ENCODE peak calls at places on chromosomes 13 and 19, in seven cellular contexts. One of them, this sample, is unnamed.

GRCh38 chr13:50845211-50845610 is 1.7 kb upstream of the DLEU7 start:
- DNase-seq in foreskin keratinocyte: no peak
- DNase-seq in IMR-90: no peak
- DNase-seq in nucleus accumbens: no peak
- DNase-seq in activated CD4-positive, alpha-beta T cell treated with anti-CD3 and anti-CD28 coated beads, Interleukin-2, amount 50 U/mL, for 48 hours: no peak
- DNase-seq in activated T-helper 9 cell treated with anti-CD3 and anti-CD28 coated beads, Interleukin-2, amount 50 U/mL, for 16 hours: no peak
- DNase-seq in fibroblast of the conjunctiva: peak
- DNase-seq in this sample: peak

GRCh38 chr19:52007436-52007804 is 591 bp downstream of the ZNF615 start:
- DNase-seq in foreskin keratinocyte: no peak
- DNase-seq in activated T-helper 9 cell treated with anti-CD3 and anti-CD28 coated beads, Interleukin-2, amount 50 U/mL, for 16 hours: no peak
- DNase-seq in fibroblast of the conjunctiva: no peak
- DNase-seq in nucleus accumbens: no peak
- DNase-seq in IMR-90: no peak
- DNase-seq in activated CD4-positive, alpha-beta T cell treated with anti-CD3 and anti-CD28 coated beads, Interleukin-2, amount 50 U/mL, for 48 hours: no peak
- DNase-seq in this sample: peak

GRCh38 chr19:41861098-41861768 is 1.2 kb downstream of the RPS19 start:
- DNase-seq in activated T-helper 9 cell treated with anti-CD3 and anti-CD28 coated beads, Interleukin-2, amount 50 U/mL, for 16 hours: no peak
- DNase-seq in IMR-90: no peak
- DNase-seq in nucleus accumbens: no peak
- DNase-seq in fibroblast of the conjunctiva: no peak
- DNase-seq in foreskin keratinocyte: no peak
- DNase-seq in activated CD4-positive, alpha-beta T cell treated with anti-CD3 and anti-CD28 coated beads, Interleukin-2, amount 50 U/mL, for 48 hours: no peak
- DNase-seq in this sample: no peak

GRCh38 chr13:101575591-101575990 is 123.1 kb downstream of the ITGBL1 start:
- DNase-seq in fibroblast of the conjunctiva: no peak
- DNase-seq in IMR-90: no peak
- DNase-seq in activated T-helper 9 cell treated with anti-CD3 and anti-CD28 coated beads, Interleukin-2, amount 50 U/mL, for 16 hours: no peak
- DNase-seq in nucleus accumbens: no peak
- DNase-seq in activated CD4-positive, alpha-beta T cell treated with anti-CD3 and anti-CD28 coated beads, Interleukin-2, amount 50 U/mL, for 48 hours: no peak
- DNase-seq in foreskin keratinocyte: no peak
- DNase-seq in this sample: no peak

GRCh38 chr19:19459707-19460251 is 54.3 kb downstream of the GATAD2A start:
- DNase-seq in fibroblast of the conjunctiva: no peak
- DNase-seq in IMR-90: peak
- DNase-seq in foreskin keratinocyte: peak
- DNase-seq in activated T-helper 9 cell treated with anti-CD3 and anti-CD28 coated beads, Interleukin-2, amount 50 U/mL, for 16 hours: peak
- DNase-seq in activated CD4-positive, alpha-beta T cell treated with anti-CD3 and anti-CD28 coated beads, Interleukin-2, amount 50 U/mL, for 48 hours: peak
- DNase-seq in nucleus accumbens: no peak
- DNase-seq in this sample: peak

GRCh38 chr13:74290324-74290773 is 156.1 kb upstream of the KLF12 start:
- DNase-seq in fibroblast of the conjunctiva: peak
- DNase-seq in nucleus accumbens: peak
- DNase-seq in activated T-helper 9 cell treated with anti-CD3 and anti-CD28 coated beads, Interleukin-2, amount 50 U/mL, for 16 hours: peak
- DNase-seq in foreskin keratinocyte: peak
- DNase-seq in activated CD4-positive, alpha-beta T cell treated with anti-CD3 and anti-CD28 coated beads, Interleukin-2, amount 50 U/mL, for 48 hours: no peak
- DNase-seq in IMR-90: peak
- DNase-seq in this sample: peak

GRCh38 chr19:19477705-19478383 is 37.5 kb downstream of the TSSK6 start:
- DNase-seq in activated T-helper 9 cell treated with anti-CD3 and anti-CD28 coated beads, Interleukin-2, amount 50 U/mL, for 16 hours: no peak
- DNase-seq in nucleus accumbens: no peak
- DNase-seq in foreskin keratinocyte: no peak
- DNase-seq in activated CD4-positive, alpha-beta T cell treated with anti-CD3 and anti-CD28 coated beads, Interleukin-2, amount 50 U/mL, for 48 hours: no peak
- DNase-seq in fibroblast of the conjunctiva: no peak
- DNase-seq in IMR-90: no peak
- DNase-seq in this sample: no peak

GRCh38 chr13:20672772-20673171 is 30.7 kb upstream of the IL17D start:
- DNase-seq in nucleus accumbens: no peak
- DNase-seq in activated T-helper 9 cell treated with anti-CD3 and anti-CD28 coated beads, Interleukin-2, amount 50 U/mL, for 16 hours: no peak
- DNase-seq in foreskin keratinocyte: no peak
- DNase-seq in fibroblast of the conjunctiva: peak
- DNase-seq in activated CD4-positive, alpha-beta T cell treated with anti-CD3 and anti-CD28 coated beads, Interleukin-2, amount 50 U/mL, for 48 hours: no peak
- DNase-seq in IMR-90: peak
- DNase-seq in this sample: no peak

GRCh38 chr13:51806571-51806970 is 2.6 kb upstream of the DHRS12 start:
- DNase-seq in IMR-90: peak
- DNase-seq in foreskin keratinocyte: no peak
- DNase-seq in activated T-helper 9 cell treated with anti-CD3 and anti-CD28 coated beads, Interleukin-2, amount 50 U/mL, for 16 hours: no peak
- DNase-seq in nucleus accumbens: no peak
- DNase-seq in activated CD4-positive, alpha-beta T cell treated with anti-CD3 and anti-CD28 coated beads, Interleukin-2, amount 50 U/mL, for 48 hours: no peak
- DNase-seq in fibroblast of the conjunctiva: no peak
- DNase-seq in this sample: peak

GRCh38 chr13:111943229-111943795 is 123.6 kb upstream of the SOX1 start:
- DNase-seq in activated T-helper 9 cell treated with anti-CD3 and anti-CD28 coated beads, Interleukin-2, amount 50 U/mL, for 16 hours: no peak
- DNase-seq in nucleus accumbens: no peak
- DNase-seq in IMR-90: no peak
- DNase-seq in fibroblast of the conjunctiva: no peak
- DNase-seq in activated CD4-positive, alpha-beta T cell treated with anti-CD3 and anti-CD28 coated beads, Interleukin-2, amount 50 U/mL, for 48 hours: no peak
- DNase-seq in foreskin keratinocyte: no peak
- DNase-seq in this sample: no peak

GRCh38 chr13:104314926-104315535 is 1248.8 kb upstream of the SLC10A2 start:
- DNase-seq in activated T-helper 9 cell treated with anti-CD3 and anti-CD28 coated beads, Interleukin-2, amount 50 U/mL, for 16 hours: no peak
- DNase-seq in nucleus accumbens: no peak
- DNase-seq in foreskin keratinocyte: peak
- DNase-seq in activated CD4-positive, alpha-beta T cell treated with anti-CD3 and anti-CD28 coated beads, Interleukin-2, amount 50 U/mL, for 48 hours: no peak
- DNase-seq in fibroblast of the conjunctiva: no peak
- DNase-seq in IMR-90: peak
- DNase-seq in this sample: no peak

GRCh38 chr13:44169018-44169909 is 204.4 kb upstream of the SERP2 start:
- DNase-seq in activated T-helper 9 cell treated with anti-CD3 and anti-CD28 coated beads, Interleukin-2, amount 50 U/mL, for 16 hours: no peak
- DNase-seq in foreskin keratinocyte: no peak
- DNase-seq in activated CD4-positive, alpha-beta T cell treated with anti-CD3 and anti-CD28 coated beads, Interleukin-2, amount 50 U/mL, for 48 hours: no peak
- DNase-seq in nucleus accumbens: no peak
- DNase-seq in IMR-90: peak
- DNase-seq in fibroblast of the conjunctiva: no peak
- DNase-seq in this sample: no peak

GRCh38 chr13:30338331-30338851 is 31.0 kb upstream of the KATNAL1 start:
- DNase-seq in foreskin keratinocyte: peak
- DNase-seq in activated CD4-positive, alpha-beta T cell treated with anti-CD3 and anti-CD28 coated beads, Interleukin-2, amount 50 U/mL, for 48 hours: no peak
- DNase-seq in IMR-90: peak
- DNase-seq in activated T-helper 9 cell treated with anti-CD3 and anti-CD28 coated beads, Interleukin-2, amount 50 U/mL, for 16 hours: no peak
- DNase-seq in nucleus accumbens: no peak
- DNase-seq in fibroblast of the conjunctiva: no peak
- DNase-seq in this sample: no peak

GRCh38 chr19:49106648-49107135 is 7.5 kb upstream of the LIN7B start:
- DNase-seq in fibroblast of the conjunctiva: no peak
- DNase-seq in IMR-90: peak
- DNase-seq in activated CD4-positive, alpha-beta T cell treated with anti-CD3 and anti-CD28 coated beads, Interleukin-2, amount 50 U/mL, for 48 hours: peak
- DNase-seq in foreskin keratinocyte: peak
- DNase-seq in nucleus accumbens: no peak
- DNase-seq in activated T-helper 9 cell treated with anti-CD3 and anti-CD28 coated beads, Interleukin-2, amount 50 U/mL, for 16 hours: peak
- DNase-seq in this sample: peak

GRCh38 chr13:49062297-49062896 is 86.7 kb downstream of the FNDC3A start:
- DNase-seq in foreskin keratinocyte: no peak
- DNase-seq in IMR-90: peak
- DNase-seq in activated T-helper 9 cell treated with anti-CD3 and anti-CD28 coated beads, Interleukin-2, amount 50 U/mL, for 16 hours: no peak
- DNase-seq in fibroblast of the conjunctiva: no peak
- DNase-seq in activated CD4-positive, alpha-beta T cell treated with anti-CD3 and anti-CD28 coated beads, Interleukin-2, amount 50 U/mL, for 48 hours: no peak
- DNase-seq in nucleus accumbens: no peak
- DNase-seq in this sample: no peak

GRCh38 chr13:33637978-33638743 is 179.8 kb upstream of the RFC3 start:
- DNase-seq in activated CD4-positive, alpha-beta T cell treated with anti-CD3 and anti-CD28 coated beads, Interleukin-2, amount 50 U/mL, for 48 hours: no peak
- DNase-seq in activated T-helper 9 cell treated with anti-CD3 and anti-CD28 coated beads, Interleukin-2, amount 50 U/mL, for 16 hours: no peak
- DNase-seq in nucleus accumbens: no peak
- DNase-seq in fibroblast of the conjunctiva: no peak
- DNase-seq in foreskin keratinocyte: peak
- DNase-seq in IMR-90: peak
- DNase-seq in this sample: no peak

GRCh38 chr13:26656919-26657318 is 99.4 kb downstream of the WASF3 start:
- DNase-seq in IMR-90: peak
- DNase-seq in nucleus accumbens: no peak
- DNase-seq in activated T-helper 9 cell treated with anti-CD3 and anti-CD28 coated beads, Interleukin-2, amount 50 U/mL, for 16 hours: no peak
- DNase-seq in activated CD4-positive, alpha-beta T cell treated with anti-CD3 and anti-CD28 coated beads, Interleukin-2, amount 50 U/mL, for 48 hours: no peak
- DNase-seq in foreskin keratinocyte: peak
- DNase-seq in fibroblast of the conjunctiva: no peak
- DNase-seq in this sample: peak

GRCh38 chr19:2982983-2983350 is 5.6 kb downstream of the TLE6 start:
- DNase-seq in activated T-helper 9 cell treated with anti-CD3 and anti-CD28 coated beads, Interleukin-2, amount 50 U/mL, for 16 hours: no peak
- DNase-seq in nucleus accumbens: peak
- DNase-seq in IMR-90: peak
- DNase-seq in foreskin keratinocyte: peak
- DNase-seq in activated CD4-positive, alpha-beta T cell treated with anti-CD3 and anti-CD28 coated beads, Interleukin-2, amount 50 U/mL, for 48 hours: no peak
- DNase-seq in fibroblast of the conjunctiva: peak
- DNase-seq in this sample: peak

GRCh38 chr19:14480695-14481069 is 5.5 kb upstream of the PTGER1 start:
- DNase-seq in activated CD4-positive, alpha-beta T cell treated with anti-CD3 and anti-CD28 coated beads, Interleukin-2, amount 50 U/mL, for 48 hours: no peak
- DNase-seq in foreskin keratinocyte: no peak
- DNase-seq in fibroblast of the conjunctiva: no peak
- DNase-seq in activated T-helper 9 cell treated with anti-CD3 and anti-CD28 coated beads, Interleukin-2, amount 50 U/mL, for 16 hours: no peak
- DNase-seq in IMR-90: peak
- DNase-seq in nucleus accumbens: no peak
- DNase-seq in this sample: no peak

GRCh38 chr13:113345486-113345885 is 18.4 kb downstream of the GRTP1 start:
- DNase-seq in IMR-90: no peak
- DNase-seq in nucleus accumbens: no peak
- DNase-seq in fibroblast of the conjunctiva: no peak
- DNase-seq in foreskin keratinocyte: no peak
- DNase-seq in activated T-helper 9 cell treated with anti-CD3 and anti-CD28 coated beads, Interleukin-2, amount 50 U/mL, for 16 hours: no peak
- DNase-seq in activated CD4-positive, alpha-beta T cell treated with anti-CD3 and anti-CD28 coated beads, Interleukin-2, amount 50 U/mL, for 48 hours: no peak
- DNase-seq in this sample: no peak

GRCh38 chr13:107678075-107678689 is 537.2 kb downstream of the LIG4 start:
- DNase-seq in activated CD4-positive, alpha-beta T cell treated with anti-CD3 and anti-CD28 coated beads, Interleukin-2, amount 50 U/mL, for 48 hours: no peak
- DNase-seq in activated T-helper 9 cell treated with anti-CD3 and anti-CD28 coated beads, Interleukin-2, amount 50 U/mL, for 16 hours: no peak
- DNase-seq in foreskin keratinocyte: no peak
- DNase-seq in nucleus accumbens: no peak
- DNase-seq in IMR-90: peak
- DNase-seq in fibroblast of the conjunctiva: no peak
- DNase-seq in this sample: no peak

GRCh38 chr19:4149518-4150288 is 3.7 kb upstream of the CREB3L3 start:
- DNase-seq in fibroblast of the conjunctiva: no peak
- DNase-seq in nucleus accumbens: no peak
- DNase-seq in IMR-90: no peak
- DNase-seq in activated T-helper 9 cell treated with anti-CD3 and anti-CD28 coated beads, Interleukin-2, amount 50 U/mL, for 16 hours: no peak
- DNase-seq in foreskin keratinocyte: no peak
- DNase-seq in activated CD4-positive, alpha-beta T cell treated with anti-CD3 and anti-CD28 coated beads, Interleukin-2, amount 50 U/mL, for 48 hours: no peak
- DNase-seq in this sample: no peak

GRCh38 chr19:1445932-1446712 is 3.8 kb upstream of the APC2 start:
- DNase-seq in IMR-90: no peak
- DNase-seq in fibroblast of the conjunctiva: no peak
- DNase-seq in foreskin keratinocyte: no peak
- DNase-seq in activated CD4-positive, alpha-beta T cell treated with anti-CD3 and anti-CD28 coated beads, Interleukin-2, amount 50 U/mL, for 48 hours: no peak
- DNase-seq in activated T-helper 9 cell treated with anti-CD3 and anti-CD28 coated beads, Interleukin-2, amount 50 U/mL, for 16 hours: no peak
- DNase-seq in nucleus accumbens: no peak
- DNase-seq in this sample: peak

GRCh38 chr13:109735567-109735966 is 50.8 kb downstream of the IRS2 start:
- DNase-seq in activated T-helper 9 cell treated with anti-CD3 and anti-CD28 coated beads, Interleukin-2, amount 50 U/mL, for 16 hours: no peak
- DNase-seq in nucleus accumbens: no peak
- DNase-seq in fibroblast of the conjunctiva: no peak
- DNase-seq in activated CD4-positive, alpha-beta T cell treated with anti-CD3 and anti-CD28 coated beads, Interleukin-2, amount 50 U/mL, for 48 hours: no peak
- DNase-seq in IMR-90: no peak
- DNase-seq in foreskin keratinocyte: no peak
- DNase-seq in this sample: no peak

GRCh38 chr19:49157445-49158224 is at the start of gene TRPM4:
- DNase-seq in nucleus accumbens: no peak
- DNase-seq in activated T-helper 9 cell treated with anti-CD3 and anti-CD28 coated beads, Interleukin-2, amount 50 U/mL, for 16 hours: peak
- DNase-seq in IMR-90: peak
- DNase-seq in fibroblast of the conjunctiva: peak
- DNase-seq in foreskin keratinocyte: peak
- DNase-seq in activated CD4-positive, alpha-beta T cell treated with anti-CD3 and anti-CD28 coated beads, Interleukin-2, amount 50 U/mL, for 48 hours: peak
- DNase-seq in this sample: peak

GRCh38 chr19:42764836-42765235 is 642 bp downstream of the PSG8 start:
- DNase-seq in foreskin keratinocyte: no peak
- DNase-seq in fibroblast of the conjunctiva: no peak
- DNase-seq in activated T-helper 9 cell treated with anti-CD3 and anti-CD28 coated beads, Interleukin-2, amount 50 U/mL, for 16 hours: no peak
- DNase-seq in nucleus accumbens: no peak
- DNase-seq in IMR-90: no peak
- DNase-seq in activated CD4-positive, alpha-beta T cell treated with anti-CD3 and anti-CD28 coated beads, Interleukin-2, amount 50 U/mL, for 48 hours: no peak
- DNase-seq in this sample: no peak

GRCh38 chr13:21069561-21070004 is 8.2 kb upstream of the LATS2 start:
- DNase-seq in activated T-helper 9 cell treated with anti-CD3 and anti-CD28 coated beads, Interleukin-2, amount 50 U/mL, for 16 hours: no peak
- DNase-seq in foreskin keratinocyte: peak
- DNase-seq in fibroblast of the conjunctiva: peak
- DNase-seq in nucleus accumbens: no peak
- DNase-seq in IMR-90: peak
- DNase-seq in activated CD4-positive, alpha-beta T cell treated with anti-CD3 and anti-CD28 coated beads, Interleukin-2, amount 50 U/mL, for 48 hours: no peak
- DNase-seq in this sample: no peak

GRCh38 chr19:15332311-15332996 is at the start of gene BRD4:
- DNase-seq in activated T-helper 9 cell treated with anti-CD3 and anti-CD28 coated beads, Interleukin-2, amount 50 U/mL, for 16 hours: peak
- DNase-seq in foreskin keratinocyte: no peak
- DNase-seq in activated CD4-positive, alpha-beta T cell treated with anti-CD3 and anti-CD28 coated beads, Interleukin-2, amount 50 U/mL, for 48 hours: peak
- DNase-seq in IMR-90: peak
- DNase-seq in fibroblast of the conjunctiva: no peak
- DNase-seq in nucleus accumbens: peak
- DNase-seq in this sample: peak

GRCh38 chr19:12865746-12866415 is 15.4 kb downstream of the DNASE2 start:
- DNase-seq in activated T-helper 9 cell treated with anti-CD3 and anti-CD28 coated beads, Interleukin-2, amount 50 U/mL, for 16 hours: no peak
- DNase-seq in foreskin keratinocyte: no peak
- DNase-seq in fibroblast of the conjunctiva: no peak
- DNase-seq in activated CD4-positive, alpha-beta T cell treated with anti-CD3 and anti-CD28 coated beads, Interleukin-2, amount 50 U/mL, for 48 hours: no peak
- DNase-seq in nucleus accumbens: no peak
- DNase-seq in IMR-90: no peak
- DNase-seq in this sample: no peak

GRCh38 chr13:44108345-44108858 is 228.7 kb downstream of the LACC1 start:
- DNase-seq in foreskin keratinocyte: no peak
- DNase-seq in nucleus accumbens: no peak
- DNase-seq in fibroblast of the conjunctiva: no peak
- DNase-seq in activated T-helper 9 cell treated with anti-CD3 and anti-CD28 coated beads, Interleukin-2, amount 50 U/mL, for 16 hours: no peak
- DNase-seq in IMR-90: no peak
- DNase-seq in activated CD4-positive, alpha-beta T cell treated with anti-CD3 and anti-CD28 coated beads, Interleukin-2, amount 50 U/mL, for 48 hours: no peak
- DNase-seq in this sample: no peak

GRCh38 chr13:59492030-59492636 is 671.6 kb downstream of the DIAPH3 start:
- DNase-seq in IMR-90: peak
- DNase-seq in activated T-helper 9 cell treated with anti-CD3 and anti-CD28 coated beads, Interleukin-2, amount 50 U/mL, for 16 hours: no peak
- DNase-seq in fibroblast of the conjunctiva: no peak
- DNase-seq in nucleus accumbens: no peak
- DNase-seq in foreskin keratinocyte: no peak
- DNase-seq in activated CD4-positive, alpha-beta T cell treated with anti-CD3 and anti-CD28 coated beads, Interleukin-2, amount 50 U/mL, for 48 hours: no peak
- DNase-seq in this sample: no peak

This sample was measured in G401.